ENCODE peak calls at places on chromosomes 1 and 21, in four cellular contexts. T is mesenchymal stem cell, A is uterus, U is HFF-Myc. E is an unnamed sample.

GRCh38 chr21:38979271-38980196 is 173.8 kb downstream of the ETS2 start:
- DNase-seq in U (no peak), T (peak), A (peak), E (no peak)

GRCh38 chr1:67052741-67053534 is 1.0 kb downstream of the SLC35D1 start:
- DNase-seq in T (peak), U (no peak), A (peak), E (peak)

GRCh38 chr1:150235436-150235851 is 468 bp downstream of the ANP32E start:
- DNase-seq in T (no peak), U (no peak), A (peak), E (no peak)

GRCh38 chr1:118143828-118144227 is 41.2 kb downstream of the SPAG17 start:
- DNase-seq in U (no peak), T (no peak), A (no peak), E (no peak)

GRCh38 chr1:26900001-26900814 is at the start of gene GPATCH3:
- DNase-seq in T (peak), U (peak), A (peak), E (peak)

GRCh38 chr1:41925712-41926111 is 7.0 kb upstream of the HIVEP3 start:
- DNase-seq in T (peak), U (no peak), A (no peak), E (no peak)

GRCh38 chr1:167057297-167057688 is 32.9 kb downstream of the GPA33 start:
- DNase-seq in A (no peak), U (no peak), T (no peak), E (no peak)

GRCh38 chr1:195709821-195710220 is 898.4 kb downstream of the KCNT2 start:
- DNase-seq in U (no peak), T (no peak), A (no peak), E (no peak)

GRCh38 chr1:59776960-59777852 is 37.5 kb upstream of the HOOK1 start:
- DNase-seq in U (no peak), A (no peak), T (peak), E (no peak)

GRCh38 chr1:228736844-228737415 is 1.7 kb downstream of the RHOU start:
- DNase-seq in A (no peak), T (peak), U (no peak), E (no peak)

GRCh38 chr1:110150330-110151174 is at the start of gene SLC6A17:
- DNase-seq in A (no peak), U (no peak), T (peak), E (no peak)

GRCh38 chr1:14334336-14335176 is 263.9 kb upstream of the KAZN start:
- DNase-seq in A (no peak), T (no peak), U (no peak), E (no peak)

GRCh38 chr1:8540266-8540926 is 222.5 kb downstream of the SLC45A1 start:
- DNase-seq in A (peak), U (no peak), T (peak), E (no peak)

GRCh38 chr1:93694039-93694438 is 12.4 kb upstream of the BCAR3 start:
- DNase-seq in U (no peak), T (no peak), A (no peak), E (no peak)

GRCh38 chr1:8189931-8190483 is 127.9 kb upstream of the SLC45A1 start:
- DNase-seq in T (no peak), U (no peak), A (no peak), E (no peak)

GRCh38 chr1:44072204-44072603 is 40.9 kb upstream of the SLC6A9 start:
- DNase-seq in U (peak), A (no peak), T (peak), E (no peak)

GRCh38 chr1:39955547-39956539 is 898 bp downstream of the MFSD2A start:
- DNase-seq in A (no peak), T (peak), U (no peak), E (no peak)

GRCh38 chr1:20686878-20687725 is 25.9 kb upstream of the DDOST start:
- DNase-seq in T (no peak), U (no peak), A (no peak), E (no peak)

GRCh38 chr1:42330215-42330614 is 4.8 kb downstream of the FOXJ3 start:
- DNase-seq in A (no peak), U (no peak), T (no peak), E (no peak)

GRCh38 chr1:161198206-161198876 is 513 bp downstream of the ADAMTS4 start:
- DNase-seq in T (no peak), U (no peak), A (peak), E (peak)

GRCh38 chr21:24844672-24845071 is 762.6 kb downstream of the MRPL39 start:
- DNase-seq in T (no peak), U (no peak), A (no peak), E (no peak)

GRCh38 chr21:24840287-24840686 is 767.0 kb downstream of the MRPL39 start:
- DNase-seq in A (no peak), T (no peak), U (no peak), E (no peak)
- H3K4me3 ChIP-seq in A (no peak), T (no peak), U (no peak), E (no peak)

GRCh38 chr1:173411835-173412742 is 65.0 kb upstream of the PRDX6 start:
- DNase-seq in A (no peak), U (no peak), T (peak), E (no peak)
- H3K4me3 ChIP-seq in A (no peak), U (no peak), T (no peak), E (no peak)

DNA sequence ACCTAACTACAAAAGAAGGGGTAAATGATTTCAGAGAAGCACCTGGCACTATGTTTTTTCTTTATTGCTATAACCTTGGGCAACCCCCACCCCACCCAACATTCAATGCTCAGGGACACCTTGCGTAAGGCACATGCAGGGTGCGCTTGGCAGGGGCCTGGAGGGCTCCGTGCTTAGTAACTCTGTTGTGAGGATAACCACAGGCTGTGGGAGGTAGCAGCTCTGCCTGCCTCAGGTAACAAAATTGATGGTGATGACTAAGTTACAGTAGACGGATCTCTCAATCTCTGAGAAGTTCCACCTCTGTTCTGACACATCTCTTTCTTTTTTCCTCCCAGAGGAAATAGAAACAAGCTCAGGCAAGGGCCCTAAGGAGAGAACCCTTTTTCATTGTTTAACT is 8.7 kb upstream of the CCN1 start:
- DNase-seq in T (peak), U (no peak), A (no peak), E (no peak)
- H3K4me3 ChIP-seq in T (no peak), U (no peak), A (no peak), E (no peak)

GRCh38 chr1:76939817-76940216 is 72.5 kb downstream of the ST6GALNAC5 start:
- DNase-seq in U (no peak), A (no peak), T (no peak), E (no peak)

GRCh38 chr1:76940586-76941335 is 73.5 kb downstream of the ST6GALNAC5 start:
- DNase-seq in A (no peak), T (no peak), U (no peak), E (no peak)

GRCh38 chr1:76938304-76938703 is 71.0 kb downstream of the ST6GALNAC5 start:
- DNase-seq in T (no peak), U (no peak), A (no peak), E (no peak)

GRCh38 chr1:76942549-76942948 is 75.3 kb downstream of the ST6GALNAC5 start:
- DNase-seq in U (no peak), T (no peak), A (no peak), E (no peak)

GRCh38 chr1:76939107-76939816 is 72.0 kb downstream of the ST6GALNAC5 start:
- DNase-seq in U (peak), A (no peak), T (peak), E (no peak)
- H3K4me3 ChIP-seq in U (no peak), A (no peak), T (no peak), E (no peak)

DNA sequence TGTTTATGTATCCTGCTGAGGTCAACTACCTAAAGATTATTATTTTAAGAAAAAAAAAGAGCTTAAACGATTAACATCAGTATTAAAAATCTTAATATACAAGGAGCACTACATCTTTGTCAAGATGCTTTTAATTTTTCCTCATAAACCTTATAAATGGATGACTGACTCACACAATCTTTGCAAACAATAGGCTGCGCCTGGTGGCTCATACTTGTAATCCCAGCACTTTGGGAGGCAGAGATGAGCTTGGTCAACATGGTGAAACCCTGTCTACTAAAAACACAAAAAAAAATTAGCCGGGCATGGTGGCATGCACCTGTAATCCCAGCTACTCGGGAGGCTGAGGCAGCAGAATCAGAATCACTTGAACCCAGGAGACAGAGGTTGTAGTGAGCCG is 1.7 kb downstream of the KHDC4 start:
- DNase-seq in U (no peak), T (no peak), A (no peak), E (no peak)
- H3K4me3 ChIP-seq in U (peak), T (no peak), A (no peak), E (no peak)